ENCODE peak calls at places on chromosomes 7 and 10, in nine cellular contexts. P, J, L, U, D, X, B, Y and N are unnamed samples.

GRCh38 chr10:113140612-113141011 is 190.6 kb downstream of the TCF7L2 start:
- DNase-seq in B (no peak), D (no peak), P (no peak), L (no peak), Y (no peak), U (no peak), X (no peak), J (no peak), N (no peak)

GRCh38 chr10:122464575-122464974 is 3.2 kb downstream of the HTRA1 start:
- DNase-seq in D (no peak), X (no peak), L (no peak), P (no peak), Y (no peak), U (no peak), B (no peak), J (no peak), N (no peak)

GRCh38 chr7:41701068-41701467 is 1.8 kb downstream of the INHBA start:
- DNase-seq in X (no peak), U (no peak), D (no peak), Y (no peak), B (no peak), L (no peak), P (no peak), J (no peak), N (no peak)

GRCh38 chr7:6451224-6451705 is 3.5 kb upstream of the DAGLB start:
- DNase-seq in L (no peak), D (no peak), J (no peak), B (no peak), U (no peak), P (no peak), Y (no peak), X (no peak), N (no peak)

GRCh38 chr10:79312601-79313187 is 34.6 kb upstream of the PPIF start:
- DNase-seq in P (no peak), Y (no peak), X (no peak), D (no peak), U (no peak), L (no peak), J (no peak), B (no peak), N (no peak)

GRCh38 chr7:66187894-66188293 is 17.2 kb upstream of the TPST1 start:
- DNase-seq in X (no peak), L (peak), D (no peak), B (no peak), U (peak), P (peak), J (peak), Y (no peak), N (no peak)

GRCh38 chr7:31105256-31105950 is 53.3 kb downstream of the ADCYAP1R1 start:
- DNase-seq in U (no peak), J (no peak), Y (no peak), B (no peak), L (no peak), D (no peak), P (no peak), X (peak), N (peak)

GRCh38 chr10:46282460-46283216 is 4.2 kb upstream of the ANTXRL start:
- DNase-seq in Y (peak), X (peak), L (peak), D (peak), U (peak), P (no peak), J (peak), B (peak), N (peak)

GRCh38 chr7:36387437-36388345 is 2.0 kb upstream of the ANLN start:
- DNase-seq in B (no peak), X (no peak), J (no peak), D (no peak), P (no peak), U (no peak), Y (no peak), L (no peak), N (no peak)

GRCh38 chr7:18495412-18496335 is at the start of gene HDAC9:
- DNase-seq in X (peak), P (no peak), Y (peak), B (peak), D (no peak), L (peak), U (no peak), J (no peak), N (no peak)

GRCh38 chr10:120480065-120480600 is 23.1 kb downstream of the PLPP4 start:
- DNase-seq in L (no peak), Y (peak), P (no peak), X (peak), U (no peak), J (no peak), D (no peak), B (no peak), N (no peak)
- TF ChIP-seq CTCF in L (no peak), Y (peak), P (peak), X (peak), U (no peak), J (peak), D (no peak), B (peak), N (peak)

GRCh38 chr10:83373659-83374058 is 765.6 kb upstream of the GHITM start:
- DNase-seq in Y (peak), P (no peak), U (no peak), J (no peak), D (no peak), B (peak), L (no peak), X (peak), N (no peak)
- TF ChIP-seq CTCF in Y (peak), P (no peak), U (no peak), J (peak), D (no peak), B (peak), L (no peak), X (peak), N (peak)

DNA sequence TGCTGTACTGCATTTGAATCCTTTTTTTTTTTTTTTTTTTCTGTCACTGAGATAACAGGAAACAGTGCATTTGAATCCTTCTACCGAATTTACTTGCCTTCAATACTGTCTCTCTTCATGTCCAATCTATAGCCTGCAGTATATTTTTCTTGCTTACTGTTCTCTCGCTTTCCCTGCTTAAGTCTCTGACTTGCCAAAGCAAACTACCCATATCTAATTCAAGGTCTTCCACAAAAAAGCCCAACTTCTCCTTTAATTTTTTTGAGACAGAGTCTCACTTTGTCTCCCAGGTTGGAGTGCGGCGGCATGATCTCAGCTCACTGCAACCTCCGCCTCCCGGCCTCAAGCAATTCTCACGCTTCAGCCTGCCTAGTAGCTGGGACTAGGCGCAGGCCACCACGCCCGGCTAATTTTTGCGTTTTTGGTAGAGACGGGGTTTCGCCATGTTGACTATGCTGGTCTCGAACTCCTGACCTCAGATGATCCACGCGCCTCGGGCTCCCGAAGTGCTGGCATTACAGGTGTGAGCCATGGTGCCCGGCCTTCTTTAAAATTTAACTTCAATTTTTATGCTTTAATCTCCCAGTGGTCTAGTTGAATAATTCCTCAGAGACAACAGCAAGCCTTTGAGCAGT is 882 bp downstream of the PDCD11 start:
- DNase-seq in B (peak), D (no peak), Y (peak), J (no peak), X (no peak), U (no peak), P (no peak), L (no peak), N (no peak)
- TF ChIP-seq CTCF in B (no peak), D (no peak), Y (no peak), J (no peak), X (no peak), U (no peak), P (no peak), L (no peak), N (no peak)

GRCh38 chr10:118455181-118455695 is 113.1 kb upstream of the FAM204A start:
- DNase-seq in L (no peak), X (no peak), U (no peak), D (no peak), J (no peak), Y (no peak), P (no peak), B (no peak), N (no peak)

GRCh38 chr10:118463740-118464139 is 121.6 kb upstream of the FAM204A start:
- DNase-seq in B (no peak), J (no peak), U (no peak), X (no peak), D (no peak), L (no peak), Y (no peak), P (no peak), N (no peak)

GRCh38 chr10:118457824-118458428 is 115.8 kb upstream of the FAM204A start:
- DNase-seq in D (no peak), Y (no peak), L (no peak), P (no peak), B (no peak), X (no peak), U (no peak), J (no peak), N (no peak)

GRCh38 chr10:118458957-118459641 is 117.0 kb upstream of the FAM204A start:
- DNase-seq in B (no peak), Y (no peak), J (no peak), L (no peak), X (no peak), D (no peak), P (no peak), U (no peak), N (no peak)

DNA sequence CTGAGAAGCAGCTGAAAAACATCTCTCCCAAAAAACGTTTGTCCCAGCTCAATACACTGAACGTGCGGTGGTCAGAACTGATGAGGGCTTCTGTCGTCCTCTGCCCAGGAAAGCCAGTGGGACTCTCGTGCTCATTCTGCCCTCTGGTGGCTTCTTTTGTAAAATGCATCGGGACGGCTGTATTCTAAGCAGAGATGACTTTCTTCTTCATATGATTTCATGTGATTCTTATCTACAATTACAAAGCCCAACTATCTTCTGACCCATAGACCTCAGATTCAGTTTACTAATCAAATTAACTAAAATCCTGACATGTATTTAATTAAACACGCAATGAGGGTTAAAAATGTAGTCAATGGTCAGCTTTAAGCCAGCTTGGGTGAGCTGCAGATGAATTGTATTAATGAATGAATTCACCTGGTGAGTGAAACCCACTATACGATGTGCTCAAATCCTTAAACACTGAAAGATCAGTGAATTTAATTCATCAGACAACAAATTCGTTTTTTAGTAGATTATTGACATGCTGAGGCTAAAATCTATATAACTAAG is 117.6 kb upstream of the FAM204A start:
- DNase-seq in P (peak), L (peak), X (peak), B (peak), D (peak), Y (peak), J (no peak), U (peak), N (no peak)
- TF ChIP-seq CTCF in P (peak), L (peak), X (peak), B (peak), D (peak), Y (peak), J (peak), U (peak), N (peak)

GRCh38 chr10:48649349-48649944 is 35.2 kb upstream of the WDFY4 start:
- DNase-seq in J (no peak), U (no peak), B (no peak), P (no peak), D (no peak), L (no peak), X (no peak), Y (no peak), N (no peak)
- TF ChIP-seq CTCF in J (peak), U (no peak), B (no peak), P (peak), D (peak), L (no peak), X (peak), Y (peak), N (no peak)

DNA sequence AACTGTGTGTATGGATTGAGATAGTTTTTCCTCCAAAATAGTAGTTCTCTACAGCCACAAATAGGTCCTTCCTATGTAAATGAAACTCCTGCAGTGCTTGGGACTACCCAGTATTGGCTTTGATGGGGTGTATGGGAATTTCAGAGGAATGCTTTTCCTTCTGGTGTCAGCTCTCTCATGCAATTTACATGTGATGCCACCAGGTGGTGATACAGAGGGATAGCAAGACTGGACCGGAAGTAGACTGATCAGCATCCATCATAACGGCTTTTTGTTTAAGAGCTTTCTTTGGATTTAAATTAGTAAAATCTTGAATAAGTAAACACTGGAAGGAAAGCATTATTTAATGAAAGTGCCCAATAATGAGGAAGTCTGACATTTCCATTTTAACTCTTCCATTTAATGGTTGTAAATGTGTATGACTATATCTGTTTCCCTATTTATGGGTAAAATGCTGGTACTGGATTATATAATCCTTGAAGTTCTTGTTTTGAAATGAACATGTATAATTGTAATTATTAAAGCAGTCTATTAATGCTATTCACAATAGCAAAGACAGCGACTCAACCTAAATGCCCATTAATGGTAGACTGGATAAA is 22.7 kb downstream of the DYNC1I1 start:
- DNase-seq in P (no peak), L (no peak), B (no peak), U (no peak), D (no peak), X (peak), J (no peak), Y (peak), N (no peak)
- TF ChIP-seq CTCF in P (peak), L (no peak), B (peak), U (no peak), D (peak), X (peak), J (peak), Y (peak), N (peak)

DNA sequence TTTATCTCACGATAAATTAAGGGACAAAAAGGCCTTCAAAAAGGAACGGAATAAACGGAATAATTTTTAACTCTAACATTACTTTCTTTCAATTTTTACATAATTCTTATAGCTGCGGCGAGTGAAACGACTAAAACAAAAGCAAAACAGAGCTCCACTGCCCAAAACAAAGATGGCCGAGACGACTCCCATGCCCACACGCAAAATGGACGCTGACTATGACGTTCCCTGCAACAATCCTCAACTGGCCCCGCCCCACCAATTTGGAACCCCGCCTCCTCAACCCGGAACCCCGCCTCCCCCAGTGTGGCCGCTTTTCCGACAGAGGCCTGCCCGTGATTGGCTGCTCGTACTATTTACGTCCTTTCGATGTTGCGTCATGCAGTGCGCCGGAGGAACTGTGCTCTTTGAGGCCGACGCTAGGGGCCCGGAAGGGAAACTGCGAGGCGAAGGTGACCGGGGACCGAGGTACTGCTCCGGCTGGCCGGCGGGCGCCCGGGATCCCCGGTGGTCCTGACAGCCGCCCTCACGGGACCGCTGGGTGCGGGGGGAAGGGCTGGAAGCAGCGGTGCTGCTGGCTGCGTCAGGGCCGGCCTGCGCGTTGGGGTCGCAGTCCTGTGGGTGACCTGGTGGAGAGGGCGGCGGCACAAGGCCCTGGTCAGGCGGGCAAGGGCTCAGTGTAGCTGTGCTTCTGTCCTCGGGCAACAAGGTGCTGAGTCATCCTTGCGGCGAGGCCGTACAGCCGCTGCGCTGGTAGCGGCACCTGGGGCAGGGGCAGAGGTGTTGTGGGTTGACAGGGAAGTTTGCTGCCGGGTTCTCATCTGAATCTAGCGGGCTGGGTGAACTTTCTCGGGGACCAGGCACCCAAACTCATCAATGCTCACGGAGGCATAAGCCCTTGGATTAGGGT is at the start of gene GHITM:
- DNase-seq in L (peak), B (peak), D (peak), P (peak), J (peak), X (peak), U (peak), Y (peak), N (peak)
- TF ChIP-seq CTCF in L (peak), B (no peak), D (peak), P (peak), J (peak), X (peak), U (peak), Y (peak), N (peak)